ENCODE peak calls at places on chromosomes 6 and 20, in four cellular contexts. One of them, this sample, is unnamed. For H3K4me1, the result is how much of the 10 kb centered on the place peaks cover.

GRCh38 chr6:139290787-139291294 is 957 bp downstream of the TXLNB start:
- DNase-seq in stomach: no peak
- DNase-seq in neuronal stem cell: no peak
- DNase-seq in cardiac muscle cell: peak
- DNase-seq in this sample: no peak

GRCh38 chr6:112014483-112014882 is 39.4 kb upstream of the CCN6 start:
- DNase-seq in stomach: no peak
- DNase-seq in neuronal stem cell: no peak
- DNase-seq in cardiac muscle cell: no peak
- DNase-seq in this sample: no peak

GRCh38 chr20:63574156-63574828 is at the start of gene HELZ2:
- DNase-seq in stomach: peak
- DNase-seq in neuronal stem cell: peak
- DNase-seq in cardiac muscle cell: peak
- DNase-seq in this sample: peak

GRCh38 chr6:31822038-31822821 is 5.3 kb upstream of the HSPA1B start:
- DNase-seq in stomach: peak
- DNase-seq in neuronal stem cell: peak
- DNase-seq in cardiac muscle cell: peak
- DNase-seq in this sample: no peak

GRCh38 chr6:125816828-125817280 is 26.1 kb downstream of the NCOA7 start:
- DNase-seq in stomach: no peak
- DNase-seq in neuronal stem cell: no peak
- DNase-seq in cardiac muscle cell: no peak
- DNase-seq in this sample: no peak

GRCh38 chr20:22795897-22796296 is 211.5 kb upstream of the FOXA2 start:
- DNase-seq in stomach: peak
- DNase-seq in neuronal stem cell: no peak
- DNase-seq in cardiac muscle cell: no peak
- DNase-seq in this sample: peak

GRCh38 chr6:43521836-43522235 is 4.9 kb downstream of the POLR1C start:
- DNase-seq in stomach: no peak
- DNase-seq in neuronal stem cell: no peak
- DNase-seq in cardiac muscle cell: no peak
- DNase-seq in this sample: no peak

GRCh38 chr6:148027201-148027600 is 315.4 kb upstream of the SASH1 start:
- DNase-seq in stomach: no peak
- DNase-seq in neuronal stem cell: no peak
- DNase-seq in cardiac muscle cell: no peak
- DNase-seq in this sample: no peak

GRCh38 chr6:62613920-62614319 is 327.9 kb upstream of the KHDRBS2 start:
- DNase-seq in stomach: no peak
- DNase-seq in neuronal stem cell: no peak
- DNase-seq in cardiac muscle cell: no peak
- DNase-seq in this sample: no peak

GRCh38 chr6:18212231-18212630 is 52.1 kb downstream of the DEK start:
- DNase-seq in stomach: no peak
- DNase-seq in neuronal stem cell: no peak
- DNase-seq in cardiac muscle cell: no peak
- DNase-seq in this sample: no peak

GRCh38 chr6:137389150-137389664 is 105.0 kb downstream of the OLIG3 start:
- DNase-seq in stomach: no peak
- DNase-seq in neuronal stem cell: no peak
- DNase-seq in cardiac muscle cell: no peak
- DNase-seq in this sample: no peak

GRCh38 chr6:82484737-82485650 is 121.4 kb downstream of the TPBG start:
- DNase-seq in stomach: no peak
- DNase-seq in neuronal stem cell: no peak
- DNase-seq in cardiac muscle cell: no peak
- DNase-seq in this sample: no peak

GRCh38 chr6:81820979-81821378 is 68.5 kb upstream of the TENT5A start:
- DNase-seq in stomach: no peak
- DNase-seq in neuronal stem cell: no peak
- DNase-seq in cardiac muscle cell: no peak
- DNase-seq in this sample: no peak

GRCh38 chr6:137217801-137218472 is 1.2 kb downstream of the IFNGR1 start:
- DNase-seq in stomach: no peak
- DNase-seq in neuronal stem cell: no peak
- DNase-seq in cardiac muscle cell: no peak
- DNase-seq in this sample: no peak

GRCh38 chr6:15365273-15365687 is 119.4 kb downstream of the JARID2 start:
- DNase-seq in stomach: peak
- DNase-seq in neuronal stem cell: peak
- DNase-seq in cardiac muscle cell: peak
- DNase-seq in this sample: no peak

GRCh38 chr6:87093651-87094050 is 1.3 kb downstream of the CGA start:
- DNase-seq in stomach: no peak
- DNase-seq in neuronal stem cell: no peak
- DNase-seq in cardiac muscle cell: no peak
- DNase-seq in this sample: no peak

GRCh38 chr6:121522771-121523386 is 87.4 kb downstream of the GJA1 start:
- DNase-seq in stomach: no peak
- DNase-seq in neuronal stem cell: no peak
- DNase-seq in cardiac muscle cell: no peak
- DNase-seq in this sample: no peak

GRCh38 chr6:111972714-111973678 is 80.9 kb upstream of the CCN6 start:
- DNase-seq in stomach: no peak
- DNase-seq in neuronal stem cell: no peak
- DNase-seq in cardiac muscle cell: no peak
- DNase-seq in this sample: no peak

GRCh38 chr20:43186312-43186711 is 3.4 kb downstream of the PTPRT start:
- DNase-seq in stomach: no peak
- DNase-seq in neuronal stem cell: no peak
- DNase-seq in cardiac muscle cell: no peak
- DNase-seq in this sample: no peak

GRCh38 chr6:85756982-85757381 is 114.3 kb upstream of the SYNCRIP start:
- DNase-seq in stomach: no peak
- DNase-seq in neuronal stem cell: no peak
- DNase-seq in cardiac muscle cell: peak
- DNase-seq in this sample: peak

GRCh38 chr6:99348220-99348822 is 1.2 kb downstream of the FAXC start:
- DNase-seq in stomach: no peak
- DNase-seq in neuronal stem cell: no peak
- DNase-seq in cardiac muscle cell: no peak
- DNase-seq in this sample: no peak

GRCh38 chr6:84280030-84280429 is 52.6 kb upstream of the CEP162 start:
- DNase-seq in stomach: no peak
- DNase-seq in neuronal stem cell: no peak
- DNase-seq in cardiac muscle cell: no peak
- DNase-seq in this sample: no peak

GRCh38 chr6:54737247-54737646 is 109.3 kb upstream of the FAM83B start:
- DNase-seq in stomach: no peak
- DNase-seq in neuronal stem cell: no peak
- DNase-seq in cardiac muscle cell: no peak
- DNase-seq in this sample: no peak

GRCh38 chr6:36804549-36804948 is 34.7 kb downstream of the CPNE5 start:
- DNase-seq in stomach: no peak
- DNase-seq in neuronal stem cell: no peak
- DNase-seq in cardiac muscle cell: no peak
- DNase-seq in this sample: no peak

GRCh38 chr6:2920671-2921112 is 17.6 kb upstream of the SERPINB9 start:
- DNase-seq in stomach: peak
- DNase-seq in neuronal stem cell: no peak
- DNase-seq in cardiac muscle cell: no peak
- DNase-seq in this sample: no peak

GRCh38 chr6:2714359-2714895 is 36.3 kb downstream of the MYLK4 start:
- DNase-seq in stomach: no peak
- DNase-seq in neuronal stem cell: no peak
- DNase-seq in cardiac muscle cell: no peak
- DNase-seq in this sample: no peak

GRCh38 chr20:53748821-53749402 is 155.3 kb upstream of the ZNF217 start:
- DNase-seq in stomach: no peak
- DNase-seq in neuronal stem cell: no peak
- DNase-seq in cardiac muscle cell: no peak
- DNase-seq in this sample: no peak

GRCh38 chr6:169961772-169962561 is 210.5 kb downstream of the ERMARD start:
- DNase-seq in stomach: peak
- DNase-seq in neuronal stem cell: peak
- DNase-seq in cardiac muscle cell: peak
- DNase-seq in this sample: no peak

GRCh38 chr20:51400051-51400926 is 142.2 kb downstream of the NFATC2 start:
- DNase-seq in stomach: peak
- DNase-seq in neuronal stem cell: no peak
- DNase-seq in cardiac muscle cell: no peak
- DNase-seq in this sample: no peak

DNA sequence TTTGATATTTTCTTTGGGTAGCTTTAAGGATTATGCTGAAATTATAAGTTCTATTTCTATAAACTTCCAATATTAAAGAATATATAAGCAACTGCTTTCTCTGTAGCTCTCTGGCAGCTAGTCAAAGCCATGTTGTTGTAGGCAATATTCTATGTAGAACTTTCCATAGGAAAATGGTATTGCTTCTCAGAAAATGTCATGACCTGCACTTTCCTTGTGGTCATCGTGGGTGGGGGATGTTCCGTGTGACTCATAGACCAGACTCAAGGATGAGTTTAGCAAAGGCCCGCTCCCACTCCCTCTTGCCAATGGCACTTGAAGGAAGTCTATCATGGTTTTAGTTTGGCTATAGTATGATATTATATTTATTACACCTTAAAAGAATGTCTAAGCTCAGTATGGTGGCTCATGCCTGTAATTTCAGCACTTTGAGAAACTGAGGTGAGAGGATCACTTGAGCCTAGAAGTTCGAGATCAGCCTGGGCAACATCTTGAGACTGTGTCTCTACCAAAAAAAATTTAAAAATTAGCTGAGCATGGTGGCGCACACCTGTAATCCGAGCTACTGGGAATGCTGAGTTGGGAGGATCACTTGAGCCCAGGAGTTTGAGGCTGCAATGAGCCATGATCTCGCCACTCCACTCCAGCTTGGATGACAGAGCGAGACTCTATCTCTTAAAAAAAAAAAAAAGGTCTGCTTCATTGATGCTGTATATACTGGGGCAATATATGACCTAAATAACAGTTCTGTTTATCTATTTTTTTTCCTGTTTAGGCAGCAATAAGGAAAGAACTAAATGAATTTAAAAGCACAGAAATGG is 36.6 kb upstream of the LTV1 start:
- DNase-seq in stomach: no peak
- DNase-seq in neuronal stem cell: no peak
- DNase-seq in cardiac muscle cell: no peak
- DNase-seq in this sample: no peak
- H3K27ac ChIP-seq in stomach: no peak
- H3K27ac ChIP-seq in neuronal stem cell: no peak
- H3K27ac ChIP-seq in cardiac muscle cell: no peak
- H3K27ac ChIP-seq in this sample: no peak

DNA sequence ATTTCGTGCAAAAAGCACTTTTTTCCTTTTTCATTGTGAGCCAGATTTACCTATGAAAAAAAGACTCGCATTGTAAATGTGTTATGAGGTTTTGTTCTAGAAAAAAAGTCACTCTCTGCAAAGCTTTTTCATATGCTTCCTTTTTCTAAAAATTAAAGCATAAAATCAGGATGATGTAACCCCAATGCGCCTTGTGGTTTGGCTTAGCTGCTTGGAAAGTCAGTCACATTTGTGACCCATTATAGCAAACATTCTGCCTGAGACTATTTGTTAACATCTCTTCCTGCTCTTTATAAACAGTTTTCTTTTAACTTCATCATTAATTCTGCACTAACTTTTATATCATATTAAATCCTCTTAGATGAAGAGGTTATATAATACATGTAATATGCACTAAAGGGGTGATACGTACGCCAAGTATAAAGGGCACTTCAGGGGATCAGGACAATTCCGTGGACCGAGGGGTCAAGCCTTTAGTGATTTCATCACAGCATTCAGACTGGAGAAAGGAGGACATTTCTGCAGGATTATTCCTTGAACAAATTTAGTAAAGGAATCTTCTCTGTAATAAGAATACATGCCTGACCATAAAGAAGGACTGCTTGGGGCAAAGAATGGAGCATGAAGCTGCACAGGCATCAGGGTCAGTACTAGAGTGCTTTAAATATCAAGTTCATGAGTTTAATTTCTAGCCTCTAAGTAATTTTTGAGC is 48.1 kb upstream of the SMLR1 start:
- DNase-seq in stomach: no peak
- DNase-seq in neuronal stem cell: no peak
- DNase-seq in cardiac muscle cell: no peak
- DNase-seq in this sample: no peak
- H3K4me1 ChIP-seq in stomach: under half
- H3K4me1 ChIP-seq in neuronal stem cell: under half
- H3K4me1 ChIP-seq in cardiac muscle cell: under half
- H3K4me1 ChIP-seq in this sample: under half

DNA sequence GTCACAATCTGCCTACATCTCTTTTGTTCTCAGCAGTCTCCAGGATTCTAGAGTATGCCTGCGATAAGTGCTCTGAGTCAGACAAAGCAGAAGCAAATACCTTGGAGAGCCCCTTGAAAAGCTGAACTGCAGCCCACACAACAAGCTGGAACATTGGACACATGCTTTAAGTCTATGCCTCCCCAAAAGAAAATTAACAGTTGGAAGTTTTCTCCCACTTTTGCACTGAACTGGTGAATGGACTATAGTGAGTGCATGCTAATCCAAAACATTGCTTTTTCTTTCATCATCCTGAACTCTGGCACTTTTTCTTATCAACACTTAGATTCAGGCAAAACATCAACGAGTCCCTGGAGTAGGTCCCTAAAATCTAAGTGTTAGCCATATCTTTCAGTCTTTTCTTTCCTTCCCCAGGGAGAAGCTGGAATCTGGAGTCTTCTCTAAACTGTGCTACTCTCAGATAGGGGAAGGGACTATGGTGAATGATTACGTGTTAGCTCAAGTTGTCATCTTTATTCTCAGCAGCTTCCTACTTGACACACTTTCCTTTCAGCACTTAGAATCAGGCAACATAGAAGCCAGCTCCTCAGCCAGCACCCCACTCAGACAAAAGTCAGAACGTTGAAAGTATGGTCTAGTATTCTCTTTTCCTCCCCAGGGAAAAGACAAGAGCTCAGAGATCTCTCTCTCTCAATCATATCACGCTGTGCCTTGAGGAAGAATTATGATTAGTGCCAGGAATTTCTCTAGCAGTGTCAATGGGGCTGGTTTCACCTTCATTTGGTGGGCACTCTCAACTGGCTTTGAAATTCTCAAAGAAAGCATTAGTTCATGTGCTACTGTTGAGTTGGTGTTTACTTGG is 811.0 kb upstream of the GJE1 start:
- DNase-seq in stomach: no peak
- DNase-seq in neuronal stem cell: no peak
- DNase-seq in cardiac muscle cell: peak
- DNase-seq in this sample: no peak
- H3K27ac ChIP-seq in stomach: no peak
- H3K27ac ChIP-seq in neuronal stem cell: no peak
- H3K27ac ChIP-seq in cardiac muscle cell: no peak
- H3K27ac ChIP-seq in this sample: no peak

GRCh38 chr20:12464036-12464435 is 544.7 kb upstream of the SPTLC3 start:
- DNase-seq in stomach: no peak
- DNase-seq in neuronal stem cell: no peak
- DNase-seq in cardiac muscle cell: no peak
- DNase-seq in this sample: no peak

DNA sequence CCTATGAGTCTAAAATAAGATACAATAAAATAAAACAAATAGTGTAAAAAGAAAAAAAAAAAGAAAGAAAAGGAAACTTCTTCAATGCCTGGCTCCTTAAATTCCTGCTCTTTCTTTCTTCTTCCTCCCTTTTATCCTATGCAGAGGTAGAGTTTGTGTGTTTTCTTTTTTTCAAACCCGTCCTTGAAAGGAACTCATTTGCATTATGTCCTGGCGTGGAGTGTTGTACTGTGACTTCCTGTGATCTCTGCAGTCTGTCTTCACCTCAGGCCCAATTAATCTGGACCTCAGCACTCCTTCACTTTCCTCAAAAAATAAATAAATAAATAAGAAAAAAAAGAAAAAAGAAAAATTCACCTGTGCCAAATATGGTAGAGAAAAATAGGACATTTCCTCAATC is 541.9 kb upstream of the SPTLC3 start:
- DNase-seq in stomach: no peak
- DNase-seq in neuronal stem cell: no peak
- DNase-seq in cardiac muscle cell: no peak
- DNase-seq in this sample: no peak
- H3K4me1 ChIP-seq in stomach: under half
- H3K4me1 ChIP-seq in neuronal stem cell: under half
- H3K4me1 ChIP-seq in cardiac muscle cell: under half
- H3K4me1 ChIP-seq in this sample: under half

This sample was measured in HCT116.